ENCODE peak calls at places on chromosome 21, in nine cellular contexts. S is sigmoid colon, I is prostate gland, N is K562, X is stomach, T is spleen, J is SK-N-SH, Z is GM23338, V is breast epithelium. R is an unnamed sample. For H3K4me1, the result is how much of the 10 kb centered on the place peaks cover.

GRCh38 chr21:36263797-36264196 is 56.2 kb upstream of the MORC3 start:
- DNase-seq in S (no peak), I (no peak), N (no peak), X (no peak), T (peak), J (no peak), Z (no peak), V (no peak), R (no peak)

GRCh38 chr21:41425954-41426655 is at the start of gene MX1:
- DNase-seq in S (peak), I (peak), N (no peak), X (peak), T (peak), J (peak), Z (peak), V (peak), R (peak)

GRCh38 chr21:38507374-38507942 is 9.2 kb upstream of the ERG start:
- DNase-seq in S (no peak), I (no peak), N (no peak), X (no peak), T (no peak), J (no peak), Z (no peak), V (no peak), R (no peak)

GRCh38 chr21:42473495-42474042 is 22.5 kb downstream of the RSPH1 start:
- DNase-seq in S (no peak), I (no peak), N (no peak), X (no peak), T (no peak), J (no peak), Z (no peak), V (no peak), R (no peak)

GRCh38 chr21:27388835-27389234 is 421.9 kb upstream of the ADAMTS5 start:
- DNase-seq in S (no peak), I (no peak), N (no peak), X (no peak), T (no peak), J (no peak), Z (no peak), V (no peak), R (no peak)

GRCh38 chr21:8989261-8989882 is 1532.0 kb upstream of the TPTE start:
- DNase-seq in S (no peak), I (no peak), N (peak), X (no peak), T (no peak), J (no peak), Z (peak), V (no peak), R (no peak)

GRCh38 chr21:41836166-41837015 is 42.8 kb downstream of the PRDM15 start:
- DNase-seq in S (no peak), I (no peak), N (no peak), X (no peak), T (peak), J (no peak), Z (no peak), V (no peak), R (no peak)

GRCh38 chr21:31520506-31521163 is 138.9 kb upstream of the SOD1 start:
- DNase-seq in S (no peak), I (no peak), N (no peak), X (no peak), T (no peak), J (no peak), Z (no peak), V (no peak), R (no peak)

GRCh38 chr21:45004059-45004422 is 64.2 kb downstream of the SLX9 start:
- DNase-seq in S (no peak), I (no peak), N (no peak), X (no peak), T (peak), J (no peak), Z (no peak), V (no peak), R (peak)

GRCh38 chr21:14826630-14827029 is 238.2 kb downstream of the NRIP1 start:
- DNase-seq in S (no peak), I (no peak), N (no peak), X (no peak), T (no peak), J (no peak), Z (no peak), V (no peak), R (no peak)

GRCh38 chr21:15289896-15290841 is 225.4 kb upstream of the NRIP1 start:
- DNase-seq in S (peak), I (peak), N (peak), X (peak), T (peak), J (peak), Z (peak), V (no peak), R (peak)

GRCh38 chr21:36754241-36754881 is 55.4 kb downstream of the SIM2 start:
- DNase-seq in S (no peak), I (no peak), N (no peak), X (no peak), T (no peak), J (no peak), Z (no peak), V (no peak), R (no peak)

GRCh38 chr21:25638634-25639166 is 358 bp upstream of the JAM2 start:
- DNase-seq in S (no peak), I (no peak), N (no peak), X (no peak), T (no peak), J (no peak), Z (no peak), V (no peak), R (no peak)
- TF ChIP-seq POLR2AphosphoS5 in S (peak), I (peak), N (no peak), X (no peak), T (no peak), J (no peak), Z (no peak), V (no peak), R (peak)

GRCh38 chr21:33268392-33268735 is 2.2 kb downstream of the IL10RB start:
- DNase-seq in S (no peak), I (no peak), N (no peak), X (peak), T (no peak), J (no peak), Z (no peak), V (no peak), R (peak)
- H3K4me1 ChIP-seq in S (under half), I (under half), N (under half), X (half or more), T (half or more), J (under half), Z (under half), V (under half), R (under half)

GRCh38 chr21:29024474-29025327 is at the start of gene USP16:
- DNase-seq in S (peak), I (peak), N (peak), X (peak), T (peak), J (peak), Z (peak), V (peak), R (peak)
- TF ChIP-seq CTCF in S (no peak), I (no peak), N (no peak), X (no peak), T (no peak), J (peak), Z (no peak), V (no peak), R (peak)

DNA sequence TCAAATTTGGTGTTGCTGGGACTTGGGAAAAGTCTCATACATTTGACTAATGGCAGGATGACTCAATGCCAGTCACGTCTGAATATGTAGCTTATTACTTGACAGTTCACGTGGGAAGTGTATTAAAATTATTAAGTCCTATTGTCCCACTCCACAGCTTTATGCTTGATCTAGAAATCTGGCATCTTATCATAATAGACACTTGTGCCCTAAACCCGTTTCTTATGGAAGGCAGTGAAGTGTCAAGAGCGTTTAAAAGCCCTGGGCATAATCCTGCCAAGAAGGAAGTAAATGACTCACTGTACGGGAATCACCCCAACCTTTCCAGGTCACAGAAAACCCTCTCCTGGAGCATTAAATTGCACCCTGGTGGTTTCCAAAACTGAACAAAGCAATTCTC is 207.4 kb downstream of the APP start:
- DNase-seq in S (no peak), I (peak), N (no peak), X (no peak), T (no peak), J (no peak), Z (no peak), V (no peak), R (peak)
- TF ChIP-seq POLR2AphosphoS5 in S (no peak), I (peak), N (no peak), X (no peak), T (no peak), J (no peak), Z (no peak), V (no peak), R (no peak)

GRCh38 chr21:46056450-46056903 is 41.4 kb upstream of the COL6A2 start:
- DNase-seq in S (peak), I (no peak), N (no peak), X (peak), T (peak), J (no peak), Z (peak), V (peak), R (peak)
- H3K4me1 ChIP-seq in S (under half), I (under half), N (under half), X (under half), T (under half), J (under half), Z (under half), V (under half), R (under half)